ENCODE peak calls at places on chromosomes 12 and 14, in six cellular contexts. V is left ventricle myocardium inferior; A is fibroblast of mammary gland; Z is fibroblast of the aortic adventitia; E is CD4-positive, alpha-beta T cell; T is heart right ventricle. S is an unnamed sample.

GRCh38 chr12:105502426-105502930 is 172.0 kb downstream of the C12orf75 start:
- DNase-seq in V (no peak), A (no peak), Z (no peak), E (no peak), T (no peak), S (no peak)

GRCh38 chr14:22428681-22429315 is 160.2 kb downstream of the DAD1 start:
- DNase-seq in V (no peak), A (peak; percentile 6), Z (peak; percentile 59), E (no peak), T (no peak), S (no peak)

GRCh38 chr14:73740921-73741326 is 26.7 kb upstream of the PNMA1 start:
- DNase-seq in V (peak; percentile 78), A (peak; percentile 70), Z (peak; percentile 69), E (no peak), T (peak; percentile 76), S (peak; percentile 58)

GRCh38 chr14:28769358-28769757 is 2.8 kb downstream of the FOXG1 start:
- DNase-seq in V (no peak), A (no peak), Z (no peak), E (no peak), T (no peak), S (no peak)

GRCh38 chr12:119696943-119697342 is 29.0 kb downstream of the PRKAB1 start:
- DNase-seq in V (no peak), A (no peak), Z (no peak), E (no peak), T (no peak), S (no peak)

GRCh38 chr12:124919646-124920352 is 5.3 kb upstream of the UBC start:
- DNase-seq in V (no peak), A (peak; percentile 76), Z (no peak), E (no peak), T (no peak), S (no peak)

GRCh38 chr12:2616763-2617162 is 178.0 kb upstream of the FKBP4 start:
- DNase-seq in V (no peak), A (no peak), Z (no peak), E (no peak), T (no peak), S (no peak)

GRCh38 chr12:90199008-90199407 is 490.4 kb upstream of the ATP2B1 start:
- DNase-seq in V (no peak), A (no peak), Z (peak; percentile 17), E (no peak), T (no peak), S (no peak)

GRCh38 chr12:81819991-81820633 is 61.0 kb upstream of the PPFIA2 start:
- DNase-seq in V (no peak), A (peak; percentile 69), Z (peak; percentile 35), E (no peak), T (no peak), S (no peak)

GRCh38 chr14:61486930-61487495 is 165.6 kb downstream of the PRKCH start:
- DNase-seq in V (no peak), A (no peak), Z (no peak), E (no peak), T (no peak), S (no peak)

GRCh38 chr12:56645717-56646446 is at the start of gene ATP5F1B:
- DNase-seq in V (peak; percentile 95), A (peak; percentile 100), Z (peak; percentile 100), E (peak; percentile 92), T (peak; percentile 91), S (peak; percentile 80)

GRCh38 chr14:104515059-104515810 is 64.3 kb upstream of the C14orf180 start:
- DNase-seq in V (no peak), A (no peak), Z (no peak), E (no peak), T (no peak), S (no peak)

GRCh38 chr12:13099910-13100609 is 3.4 kb downstream of the GSG1 start:
- DNase-seq in V (no peak), A (no peak), Z (no peak), E (no peak), T (no peak), S (no peak)

GRCh38 chr14:105533811-105534498 is 7.6 kb downstream of the TMEM121 start:
- DNase-seq in V (no peak), A (no peak), Z (no peak), E (no peak), T (no peak), S (no peak)

GRCh38 chr14:59566725-59567124 is 9.9 kb downstream of the CCDC175 start:
- DNase-seq in V (no peak), A (no peak), Z (no peak), E (no peak), T (no peak), S (no peak)

GRCh38 chr12:113506867-113507266 is 35.2 kb upstream of the LHX5 start:
- DNase-seq in V (no peak), A (no peak), Z (no peak), E (no peak), T (no peak), S (no peak)

GRCh38 chr14:91899213-91899612 is 31.9 kb upstream of the TC2N start:
- DNase-seq in V (no peak), A (no peak), Z (no peak), E (no peak), T (no peak), S (no peak)

GRCh38 chr12:121741743-121742142 is 29.2 kb downstream of the TMEM120B start:
- DNase-seq in V (no peak), A (no peak), Z (no peak), E (no peak), T (no peak), S (no peak)

GRCh38 chr12:13238204-13238603 is 41.7 kb downstream of the EMP1 start:
- DNase-seq in V (no peak), A (no peak), Z (no peak), E (no peak), T (no peak), S (no peak)

GRCh38 chr12:68263366-68263765 is 10.0 kb upstream of the IL22 start:
- DNase-seq in V (no peak), A (no peak), Z (peak; percentile 85), E (no peak), T (no peak), S (no peak)

GRCh38 chr14:100851946-100852620 is 26.2 kb downstream of the MEG3 start:
- DNase-seq in V (no peak), A (no peak), Z (no peak), E (no peak), T (no peak), S (no peak)

GRCh38 chr12:49261726-49262125 is 3.2 kb upstream of the TUBA1C start:
- DNase-seq in V (no peak), A (peak; percentile 79), Z (no peak), E (no peak), T (no peak), S (no peak)

GRCh38 chr12:116164976-116165425 is 112.5 kb downstream of the MED13L start:
- DNase-seq in V (no peak), A (peak; percentile 67), Z (peak; percentile 49), E (no peak), T (no peak), S (no peak)

GRCh38 chr12:126770188-126770587 is 1496.8 kb upstream of the TMEM132C start:
- DNase-seq in V (no peak), A (peak; percentile 6), Z (no peak), E (no peak), T (no peak), S (no peak)

GRCh38 chr12:116525418-116526001 is 33.7 kb upstream of the MAP1LC3B2 start:
- DNase-seq in V (peak; percentile 48), A (peak; percentile 95), Z (peak; percentile 95), E (no peak), T (peak; percentile 38), S (no peak)

GRCh38 chr14:93269341-93270068 is 62.4 kb downstream of the UBR7 start:
- DNase-seq in V (no peak), A (peak; percentile 92), Z (peak; percentile 58), E (no peak), T (no peak), S (no peak)

GRCh38 chr12:62785941-62786559 is 148.9 kb downstream of the PPM1H start:
- DNase-seq in V (no peak), A (peak; percentile 96), Z (peak; percentile 94), E (no peak), T (peak; percentile 27), S (no peak)

GRCh38 chr12:64273527-64274403 is 51.7 kb upstream of the KICS2 start:
- DNase-seq in V (no peak), A (peak; percentile 36), Z (peak; percentile 18), E (no peak), T (no peak), S (no peak)

GRCh38 chr14:67674139-67674479 is 323 bp downstream of the VTI1B start:
- DNase-seq in V (peak; percentile 75), A (peak; percentile 40), Z (peak; percentile 30), E (peak; percentile 36), T (peak; percentile 74), S (peak; percentile 65)

GRCh38 chr12:115137812-115138521 is 454.0 kb upstream of the TBX3 start:
- DNase-seq in V (no peak), A (no peak), Z (no peak), E (no peak), T (no peak), S (no peak)

GRCh38 chr14:95157195-95157986 is at the start of gene DICER1:
- DNase-seq in V (peak; percentile 97), A (peak; percentile 88), Z (peak; percentile 91), E (peak; percentile 89), T (peak; percentile 99), S (peak; percentile 100)
- TF ChIP-seq CTCF in V (no peak), A (no peak), Z (no peak), E (no peak), T (no peak), S (no peak)

DNA sequence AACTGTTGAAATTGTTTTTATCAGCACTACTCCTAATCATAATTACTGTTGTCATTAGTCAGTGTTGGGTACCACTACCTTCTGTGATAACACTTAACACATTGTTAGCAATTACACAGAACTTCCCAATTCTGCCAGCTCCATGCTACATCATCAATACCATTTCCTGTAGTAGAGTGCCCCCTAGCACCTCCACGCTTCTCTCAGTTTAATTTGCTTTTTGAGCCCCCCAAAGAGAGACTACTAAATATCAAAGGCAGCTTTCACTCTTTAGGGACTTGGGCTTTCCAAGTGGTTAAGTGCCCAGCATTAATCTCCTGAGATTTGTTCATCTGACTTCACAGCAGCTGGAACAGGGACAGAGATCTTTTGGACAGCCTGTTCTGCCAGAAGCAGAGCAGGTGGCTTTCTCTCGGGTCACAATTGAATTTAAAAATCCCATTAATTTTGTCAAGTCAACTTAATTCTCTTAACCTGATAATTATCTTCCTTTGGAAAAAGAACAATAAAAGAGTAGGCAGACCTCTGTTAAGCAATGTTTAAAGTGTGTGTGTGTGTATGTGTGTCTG is 954.9 kb downstream of the DIO2 start:
- DNase-seq in V (no peak), A (no peak), Z (no peak), E (no peak), T (no peak), S (no peak)
- TF ChIP-seq CTCF in V (no peak), A (no peak), Z (no peak), E (no peak), T (no peak), S (no peak)

GRCh38 chr14:34875031-34875922 is at the start of gene BAZ1A:
- DNase-seq in V (peak; percentile 62), A (peak; percentile 94), Z (peak; percentile 85), E (peak; percentile 7), T (peak; percentile 65), S (peak; percentile 56)
- TF ChIP-seq CTCF in V (peak; percentile 51), A (no peak), Z (peak; percentile 29), E (no peak), T (peak; percentile 42), S (peak; percentile 28)

DNA sequence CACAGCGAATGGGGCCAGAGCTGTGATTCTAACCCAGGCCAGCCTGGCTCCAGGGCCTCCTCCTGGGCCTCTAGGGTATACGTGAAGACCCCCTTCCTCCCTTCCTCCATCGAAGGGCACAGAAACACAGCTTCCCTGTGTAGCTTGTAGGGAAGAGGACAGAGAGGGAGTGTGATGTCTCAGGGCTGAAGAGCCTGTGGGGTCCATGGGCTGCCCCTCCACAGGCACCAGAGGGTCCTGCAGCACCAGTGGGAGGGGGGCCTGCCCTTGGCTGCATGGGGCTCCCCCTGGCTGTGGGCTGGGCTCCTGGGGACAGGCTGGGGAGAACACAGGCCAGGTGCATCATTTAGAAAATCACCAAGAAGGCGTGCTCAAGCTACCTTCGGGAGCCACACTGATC is 178.5 kb downstream of the CALM1 start:
- DNase-seq in V (no peak), A (no peak), Z (no peak), E (no peak), T (no peak), S (no peak)
- TF ChIP-seq CTCF in V (no peak), A (no peak), Z (no peak), E (no peak), T (peak; percentile 20), S (no peak)